ENCODE peak calls at places on chromosomes 13 and 19, in six cellular contexts. Q is BJ, D is heart left ventricle, L is cardiac muscle cell, N is dorsolateral prefrontal cortex, Z is testis. F is an unnamed sample. For H3K27me3, the result is how much of the 10 kb centered on the place peaks cover.

GRCh38 chr13:113930711-113931637 is 42.9 kb downstream of the C13orf46 start:
- DNase-seq in L (no peak), Q (no peak), D (no peak), Z (peak), N (no peak), F (peak)

GRCh38 chr19:23393121-23393520 is 2.1 kb downstream of the ZNF91 start:
- DNase-seq in L (no peak), N (no peak), D (no peak), Z (no peak), Q (no peak), F (no peak)

GRCh38 chr19:21022996-21023395 is 2.5 kb downstream of the ZNF430 start:
- DNase-seq in Q (peak), N (no peak), D (no peak), L (peak), Z (no peak), F (no peak)

GRCh38 chr13:75666646-75667351 is 30.7 kb downstream of the LMO7 start:
- DNase-seq in Z (no peak), Q (no peak), L (peak), D (no peak), N (no peak), F (no peak)

GRCh38 chr19:21947775-21948174 is 63.0 kb downstream of the ZNF208 start:
- DNase-seq in Z (no peak), D (no peak), L (peak), Q (no peak), N (no peak), F (no peak)

GRCh38 chr19:10316229-10317044 is 622 bp upstream of the FDX2 start:
- DNase-seq in Z (peak), D (no peak), Q (no peak), N (no peak), L (no peak), F (peak)

GRCh38 chr13:96474158-96474606 is 384.3 kb downstream of the HS6ST3 start:
- DNase-seq in N (no peak), D (no peak), L (no peak), Q (no peak), Z (no peak), F (no peak)

GRCh38 chr13:108777421-108778420 is 148.3 kb downstream of the MYO16 start:
- DNase-seq in Z (no peak), Q (no peak), L (no peak), D (no peak), N (no peak), F (no peak)

GRCh38 chr19:35240322-35240721 is 8.5 kb upstream of the LSR start:
- DNase-seq in Z (no peak), L (no peak), D (no peak), N (no peak), Q (no peak), F (no peak)

GRCh38 chr13:23372264-23372905 is 61.1 kb downstream of the SACS start:
- DNase-seq in Z (no peak), Q (no peak), N (no peak), L (peak), D (no peak), F (no peak)

GRCh38 chr13:51681037-51681678 is 96.9 kb downstream of the WDFY2 start:
- DNase-seq in N (no peak), L (peak), Q (peak), D (no peak), Z (no peak), F (no peak)

GRCh38 chr19:39409886-39410619 is 2.4 kb upstream of the PLEKHG2 start:
- DNase-seq in L (peak), D (peak), Z (peak), Q (no peak), N (peak), F (no peak)

GRCh38 chr13:33284016-33284415 is 1.5 kb downstream of the STARD13 start:
- DNase-seq in Z (no peak), Q (no peak), N (no peak), L (peak), D (no peak), F (no peak)

GRCh38 chr13:86729206-86729605 is 930.0 kb upstream of the SLITRK6 start:
- DNase-seq in Z (no peak), D (no peak), L (no peak), Q (no peak), N (no peak), F (no peak)

GRCh38 chr13:111908391-111908790 is 158.6 kb upstream of the SOX1 start:
- DNase-seq in D (no peak), Q (no peak), N (no peak), L (no peak), Z (no peak), F (no peak)

GRCh38 chr13:110422913-110423688 is 116.0 kb downstream of the COL4A2 start:
- DNase-seq in N (no peak), D (no peak), L (no peak), Q (no peak), Z (no peak), F (no peak)

GRCh38 chr13:95343944-95344343 is 42.7 kb upstream of the ABCC4 start:
- DNase-seq in Z (no peak), Q (no peak), D (no peak), L (peak), N (no peak), F (no peak)

GRCh38 chr13:75135325-75135825 is 346.6 kb downstream of the TBC1D4 start:
- DNase-seq in Q (peak), L (peak), N (no peak), Z (no peak), D (no peak), F (no peak)

GRCh38 chr13:106173891-106174610 is 361.4 kb downstream of the EFNB2 start:
- DNase-seq in N (no peak), Z (no peak), L (no peak), D (no peak), Q (no peak), F (no peak)

GRCh38 chr19:10112895-10113591 is 1.6 kb downstream of the P2RY11 start:
- DNase-seq in Q (no peak), D (no peak), N (no peak), Z (peak), L (peak), F (peak)

GRCh38 chr19:38044267-38045111 is 137.5 kb downstream of the SIPA1L3 start:
- DNase-seq in Q (no peak), L (no peak), N (no peak), D (no peak), Z (no peak), F (no peak)

GRCh38 chr13:45865414-45865813 is 13.9 kb upstream of the SIAH3 start:
- DNase-seq in D (no peak), L (no peak), Z (no peak), Q (no peak), N (no peak), F (no peak)

DNA sequence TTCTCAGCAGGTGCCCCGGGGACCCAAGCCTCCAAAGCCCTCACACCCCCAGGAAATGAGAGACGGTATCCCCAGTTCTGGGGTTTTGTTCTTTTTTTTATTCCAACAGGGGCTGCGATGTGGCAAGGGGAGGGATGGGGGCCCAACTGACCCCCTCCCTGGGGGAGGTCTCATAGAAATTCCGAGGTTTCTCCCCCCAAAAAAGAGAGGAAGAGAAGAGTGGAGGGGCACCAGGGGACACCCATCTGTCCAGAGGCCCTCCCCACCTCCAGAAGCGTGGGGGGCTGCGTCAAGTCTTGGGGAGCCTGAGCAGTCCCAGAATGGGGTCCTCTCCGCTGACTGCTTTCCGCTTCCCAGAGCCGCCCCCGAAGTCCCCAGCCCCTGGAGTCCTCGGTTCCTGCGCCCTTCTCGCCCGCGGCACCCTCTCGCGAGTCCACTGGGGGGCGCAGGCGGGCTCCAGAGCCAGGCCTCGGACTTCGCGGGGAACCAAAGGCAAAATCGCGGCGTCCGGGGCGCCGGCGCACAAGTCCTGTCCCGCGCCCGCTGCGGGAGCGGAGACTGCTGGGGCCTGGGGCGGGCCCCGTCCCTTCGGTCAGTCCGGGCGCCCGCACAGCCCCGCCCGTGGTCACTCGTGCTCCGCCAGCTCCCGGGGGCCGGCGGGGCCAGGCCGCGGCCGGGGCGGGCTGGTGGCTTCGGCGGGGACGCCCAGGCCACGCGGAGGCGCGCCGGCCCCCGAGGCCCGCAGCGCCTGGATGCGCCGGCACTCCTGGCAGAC is 4.4 kb upstream of the ATP1A3 start:
- DNase-seq in D (peak), Z (peak), N (no peak), Q (no peak), L (peak), F (peak)
- H3K27me3 ChIP-seq in D (under half), Z (under half), N (under half), Q (under half), L (half or more), F (under half)

DNA sequence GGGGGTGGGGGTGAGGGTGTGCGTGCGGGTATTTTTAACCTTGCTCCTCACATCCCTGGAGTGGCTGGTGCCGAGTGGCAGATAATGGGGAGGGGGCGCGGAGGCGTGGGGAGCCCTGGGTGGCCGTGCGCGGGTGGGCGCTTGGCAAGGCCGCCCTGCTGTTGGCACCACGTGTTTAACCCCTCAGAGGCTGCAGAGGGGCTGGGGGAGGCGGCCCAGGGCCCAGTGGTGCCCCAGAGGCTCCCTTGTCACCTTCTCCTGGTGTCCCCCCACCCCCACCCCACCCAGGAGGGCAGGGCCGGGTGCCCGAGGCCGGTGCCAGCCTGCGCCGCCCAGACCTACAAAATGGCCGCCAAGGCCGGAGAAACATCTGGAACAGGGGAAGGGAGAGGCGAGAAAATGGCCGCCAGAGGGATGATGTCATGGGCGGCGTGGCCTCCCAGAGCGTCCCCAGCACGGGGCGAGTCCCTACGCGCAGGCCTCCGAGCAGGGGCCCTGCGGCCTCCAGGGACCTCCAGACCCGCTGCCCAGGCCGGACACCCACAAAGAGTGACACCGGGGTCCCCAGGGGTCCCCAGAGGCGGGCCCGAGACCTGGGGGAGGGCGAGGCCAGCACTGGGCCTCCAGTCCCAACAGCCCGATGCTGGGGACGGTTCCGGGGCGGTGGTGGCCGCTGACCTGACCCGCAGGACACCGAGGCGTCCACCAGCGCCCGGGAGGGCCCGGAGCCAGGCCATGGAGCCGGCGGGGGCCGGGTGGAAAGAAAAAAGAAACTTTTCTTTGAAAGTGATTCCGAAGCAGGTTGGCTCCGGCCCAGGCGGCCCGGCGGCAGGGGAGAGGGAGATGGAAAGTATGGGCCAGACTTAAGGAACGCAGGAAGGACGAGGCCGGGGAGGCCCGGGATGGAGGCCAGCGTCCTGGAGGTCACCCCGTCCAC is 38.2 kb downstream of the NFIC start:
- DNase-seq in L (peak), N (peak), Q (peak), Z (peak), D (peak), F (no peak)
- H3K4me3 ChIP-seq in L (no peak), N (peak), Q (peak), Z (peak), D (peak), F (no peak)

DNA sequence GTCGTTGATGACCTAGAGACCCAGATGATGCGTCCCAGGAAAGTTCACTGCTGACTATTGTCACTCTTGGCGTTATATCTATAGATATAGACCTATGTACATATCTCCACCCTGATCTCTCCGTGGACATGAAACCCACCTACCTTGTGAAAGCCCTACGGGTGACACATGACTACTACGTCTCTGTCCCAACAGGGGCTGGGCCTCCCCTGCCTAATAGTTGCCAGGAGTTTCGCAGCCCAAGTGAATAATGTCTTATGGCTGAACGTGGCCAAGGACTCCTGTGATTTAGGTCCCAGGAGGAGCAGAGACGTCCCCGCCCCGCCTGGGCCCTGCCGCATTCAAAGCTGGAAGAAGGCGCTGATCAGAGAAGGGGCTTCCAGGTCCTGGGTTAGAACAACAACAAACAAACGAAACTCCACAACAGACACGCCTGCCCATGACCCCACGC is 4.9 kb upstream of the POU4F1 start:
- DNase-seq in Z (no peak), D (no peak), Q (no peak), L (no peak), N (no peak), F (no peak)
- H3K27me3 ChIP-seq in Z (under half), D (half or more), Q (half or more), L (half or more), N (half or more), F (under half)

GRCh38 chr13:31860002-31860401 is 120.7 kb downstream of the RXFP2 start:
- DNase-seq in L (no peak), D (peak), Q (no peak), Z (no peak), N (peak), F (no peak)
- H3K4me3 ChIP-seq in L (no peak), D (no peak), Q (no peak), Z (no peak), N (no peak), F (no peak)

DNA sequence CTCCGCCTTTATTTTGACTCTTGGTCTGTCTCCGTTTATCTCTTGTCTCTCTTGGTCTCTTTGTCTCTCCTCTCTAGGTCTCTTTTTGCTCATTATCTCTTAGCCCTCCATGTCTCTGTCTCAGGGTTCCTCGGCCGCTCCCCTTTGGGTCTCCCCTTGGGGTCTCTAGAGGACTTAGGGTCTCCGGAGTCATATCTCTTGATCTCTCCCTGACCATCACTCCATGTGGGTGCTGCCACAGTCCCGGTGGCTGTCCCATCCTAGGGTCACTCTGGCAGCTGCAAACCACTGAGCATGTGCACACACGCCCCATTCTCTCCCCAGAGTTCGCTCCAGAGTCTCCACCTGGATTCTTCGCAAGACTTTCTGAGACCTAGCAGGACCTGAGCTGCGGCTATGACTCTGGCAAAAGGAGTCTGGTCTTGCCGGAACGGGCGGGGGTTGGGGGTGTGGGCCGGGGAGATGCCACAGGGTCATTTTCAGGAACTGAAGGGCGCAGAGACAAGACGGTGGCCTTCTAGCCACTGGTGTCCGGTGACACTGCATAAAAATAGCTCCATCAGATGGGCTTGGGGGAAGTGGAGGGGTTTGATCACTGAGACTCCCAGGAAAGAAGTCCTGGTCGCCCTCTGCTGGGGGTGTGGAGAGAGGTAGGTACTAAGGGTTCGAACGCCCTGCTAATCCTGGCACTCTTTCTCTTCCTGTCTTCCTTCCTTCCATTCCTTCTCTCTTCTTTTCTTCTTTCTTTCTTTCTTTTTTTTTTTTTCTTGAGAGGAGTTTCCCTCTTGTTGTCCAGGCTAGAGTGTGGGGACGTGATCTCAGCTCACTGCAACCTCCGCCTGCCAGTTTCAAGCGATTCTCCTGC is 1.2 kb upstream of the KCNA7 start:
- DNase-seq in Q (no peak), Z (no peak), L (no peak), N (no peak), D (no peak), F (peak)
- H3K27me3 ChIP-seq in Q (under half), Z (under half), L (under half), N (under half), D (under half), F (under half)

DNA sequence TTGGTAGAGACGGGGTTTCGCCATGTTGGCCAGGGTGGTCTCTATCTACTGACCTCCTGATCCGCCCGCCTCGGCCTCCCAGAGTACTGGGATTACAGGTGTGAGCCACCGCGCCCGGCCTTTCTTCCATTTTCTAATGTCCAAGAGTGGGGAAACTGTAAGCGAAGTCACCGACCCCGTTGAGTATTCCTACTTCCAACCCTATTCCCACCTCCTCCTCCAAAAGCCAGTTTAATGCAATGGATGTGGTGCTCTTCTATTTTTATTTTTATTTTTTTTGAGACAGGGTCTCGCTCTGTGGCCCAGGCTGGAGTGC is 449 bp downstream of the RNU6-9 start:
- DNase-seq in Q (no peak), Z (no peak), L (no peak), N (no peak), D (no peak), F (no peak)
- H3K4me3 ChIP-seq in Q (no peak), Z (peak), L (peak), N (peak), D (peak), F (no peak)

GRCh38 chr19:7865262-7865911 is 8.8 kb downstream of the PRR36 start:
- DNase-seq in Q (no peak), D (no peak), Z (no peak), L (no peak), N (no peak), F (no peak)
- H3K27me3 ChIP-seq in Q (under half), D (under half), Z (under half), L (half or more), N (under half), F (under half)

GRCh38 chr19:54938906-54939305 is 8.4 kb downstream of the NLRP7 start:
- DNase-seq in L (no peak), Z (no peak), D (no peak), N (no peak), Q (no peak), F (no peak)
- H3K4me3 ChIP-seq in L (no peak), Z (no peak), D (no peak), N (no peak), Q (no peak), F (no peak)

DNA sequence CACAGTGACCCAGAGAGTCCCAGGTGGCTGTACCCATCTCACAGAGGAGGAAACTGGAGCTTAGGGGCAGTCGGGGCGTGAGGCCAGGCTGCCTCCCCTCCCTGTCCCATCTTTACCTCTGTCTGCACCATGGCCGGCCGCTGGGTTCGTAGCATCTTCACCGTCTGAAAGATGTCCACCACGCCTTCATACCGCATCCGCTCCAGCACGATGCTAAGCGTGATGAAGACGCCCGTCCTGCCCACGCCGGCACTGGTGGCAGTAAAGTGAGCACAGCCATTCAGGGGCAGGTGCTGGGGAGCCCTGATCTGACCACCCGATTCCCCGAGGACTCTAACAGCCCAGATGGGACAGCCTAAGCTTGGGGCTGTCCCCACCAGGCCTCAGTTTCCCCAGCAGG is 132.8 kb downstream of the PTPRS start:
- DNase-seq in N (no peak), Q (no peak), L (no peak), Z (no peak), D (no peak), F (no peak)
- H3K27me3 ChIP-seq in N (under half), Q (under half), L (under half), Z (under half), D (under half), F (under half)

F was measured in WERI-Rb-1.